ENCODE peak calls at places on chromosomes 3 and 15, in eight cellular contexts. D is amniotic stem cell; B is activated naive CD8-positive, alpha-beta T cell treated with anti-CD3 and anti-CD28 coated beads, Interleukin-2, amount 10 ng/mL, durations not matched to agents 7 days and 5 days; A is epithelial cell of esophagus; Q is mesothelial cell of epicardium; C is left cardiac atrium; G is SW480; H is activated gamma-delta T cell treated with Interleukin-2 at 50 U/mL for 16 hours. I is an unnamed sample.

GRCh38 chr3:157066335-157067071 is 93.4 kb downstream of the CCNL1 start:
- DNase-seq in Q (no peak), D (no peak), G (no peak), H (no peak), B (no peak), A (peak; percentile 48), C (no peak), I (peak; percentile 69)

GRCh38 chr3:42473083-42473932 is 29.1 kb upstream of the VIPR1 start:
- DNase-seq in B (no peak), D (no peak), C (peak; percentile 61), G (no peak), H (no peak), Q (no peak), A (peak; percentile 29), I (peak; percentile 21)

GRCh38 chr15:51094606-51095569 is at the start of gene TNFAIP8L3:
- DNase-seq in Q (no peak), H (no peak), G (no peak), B (peak; percentile 44), C (peak; percentile 71), A (peak; percentile 45), D (no peak), I (no peak)

GRCh38 chr15:69782809-69783208 is 314.9 kb downstream of the TLE3 start:
- DNase-seq in Q (no peak), B (no peak), D (no peak), A (no peak), C (no peak), H (peak; percentile 36), G (peak; percentile 99), I (no peak)

GRCh38 chr15:43105778-43106485 is at the start of gene UBR1:
- DNase-seq in A (peak; percentile 85), D (peak; percentile 83), C (peak; percentile 95), H (peak; percentile 83), B (peak; percentile 87), G (peak; percentile 82), Q (peak; percentile 71), I (peak; percentile 93)

GRCh38 chr15:90039996-90040395 is 38.9 kb downstream of the ZNF710 start:
- DNase-seq in H (no peak), A (no peak), C (peak; percentile 24), G (no peak), B (no peak), D (no peak), Q (no peak), I (no peak)

GRCh38 chr3:127264292-127264691 is 23.6 kb downstream of the PRR20G start:
- DNase-seq in B (no peak), C (no peak), Q (no peak), A (peak; percentile 32), G (no peak), D (no peak), H (no peak), I (peak; percentile 34)

GRCh38 chr15:91921188-91921820 is 67.8 kb downstream of the SLCO3A1 start:
- DNase-seq in B (no peak), C (no peak), A (peak; percentile 45), H (no peak), D (no peak), Q (no peak), G (no peak), I (peak; percentile 78)

GRCh38 chr3:71064976-71065763 is 518.4 kb downstream of the FOXP1 start:
- DNase-seq in H (peak; percentile 46), A (no peak), Q (no peak), C (peak; percentile 67), D (no peak), G (no peak), B (no peak), I (peak; percentile 64)

GRCh38 chr3:50227390-50228183 is 8.4 kb upstream of the GNAI2 start:
- DNase-seq in G (peak; percentile 92), A (peak; percentile 94), C (peak; percentile 93), H (peak; percentile 89), D (peak; percentile 70), B (peak; percentile 97), Q (peak; percentile 86), I (peak; percentile 97)

GRCh38 chr3:72482589-72483249 is 365.5 kb downstream of the SHQ1 start:
- DNase-seq in G (peak; percentile 66), D (no peak), C (peak; percentile 81), H (peak; percentile 44), B (peak; percentile 49), A (peak; percentile 70), Q (no peak), I (peak; percentile 88)

GRCh38 chr15:89171136-89172072 is 50.0 kb downstream of the RLBP1 start:
- DNase-seq in B (no peak), H (peak; percentile 18), Q (no peak), D (no peak), A (peak; percentile 66), C (no peak), G (peak; percentile 31), I (peak; percentile 60)

GRCh38 chr3:128863560-128863959 is 15.9 kb upstream of the ACAD9 start:
- DNase-seq in H (no peak), A (no peak), B (no peak), D (no peak), C (no peak), G (no peak), Q (no peak), I (no peak)

GRCh38 chr15:69398541-69398940 is 15.6 kb upstream of the KIF23 start:
- DNase-seq in C (no peak), Q (no peak), D (peak; percentile 11), G (no peak), B (no peak), A (peak; percentile 58), H (no peak), I (peak; percentile 59)

GRCh38 chr15:57025264-57025939 is 107.0 kb downstream of the TCF12 start:
- DNase-seq in H (no peak), D (no peak), A (peak; percentile 77), C (no peak), G (no peak), Q (no peak), B (no peak), I (no peak)

GRCh38 chr3:69926385-69926784 is 73.1 kb upstream of the SAMMSON start:
- DNase-seq in H (no peak), B (no peak), Q (no peak), G (no peak), D (no peak), C (no peak), A (no peak), I (no peak)

GRCh38 chr15:39857132-39857531 is 62.9 kb downstream of the GPR176 start:
- DNase-seq in Q (no peak), G (no peak), C (no peak), H (no peak), D (no peak), A (no peak), B (no peak), I (no peak)

GRCh38 chr15:31306426-31307269 is 20.0 kb upstream of the KLF13 start:
- DNase-seq in G (peak; percentile 83), D (no peak), Q (no peak), A (peak; percentile 86), H (no peak), C (peak; percentile 58), B (no peak), I (no peak)

GRCh38 chr3:170420307-170420821 is 1.7 kb downstream of the CLDN11 start:
- DNase-seq in D (no peak), C (peak; percentile 62), A (no peak), B (no peak), H (no peak), Q (no peak), G (no peak), I (no peak)

GRCh38 chr15:53116169-53116568 is 326.0 kb upstream of the ONECUT1 start:
- DNase-seq in C (no peak), G (no peak), B (no peak), H (no peak), A (no peak), D (no peak), Q (no peak), I (no peak)

GRCh38 chr15:70866982-70867644 is 13.2 kb upstream of the LARP6 start:
- DNase-seq in Q (no peak), D (no peak), G (no peak), B (no peak), H (no peak), C (no peak), A (no peak), I (no peak)

GRCh38 chr3:149376728-149377407 is 581 bp downstream of the TM4SF1 start:
- DNase-seq in Q (no peak), C (no peak), D (no peak), G (no peak), B (no peak), A (peak; percentile 31), H (no peak), I (peak; percentile 48)

GRCh38 chr15:99143655-99144610 is 39.1 kb downstream of the SYNM start:
- DNase-seq in D (no peak), Q (no peak), B (no peak), C (peak; percentile 71), A (peak; percentile 89), H (no peak), G (no peak), I (peak; percentile 32)

GRCh38 chr15:101439920-101440319 is 49.6 kb downstream of the PCSK6 start:
- DNase-seq in G (no peak), Q (no peak), H (no peak), D (no peak), B (no peak), C (no peak), A (no peak), I (no peak)

GRCh38 chr3:174862101-174862500 is 3.0 kb downstream of the NAALADL2 start:
- DNase-seq in A (peak; percentile 84), B (no peak), H (no peak), Q (no peak), G (peak; percentile 14), D (no peak), C (no peak), I (peak; percentile 75)

GRCh38 chr15:66233487-66234415 is 19.8 kb downstream of the MEGF11 start:
- DNase-seq in H (no peak), Q (no peak), B (no peak), D (no peak), A (peak; percentile 29), G (peak; percentile 86), C (no peak), I (peak; percentile 49)

GRCh38 chr3:32577621-32578556 is 7.2 kb upstream of the DYNC1LI1 start:
- DNase-seq in Q (no peak), H (no peak), G (no peak), C (no peak), D (no peak), A (peak; percentile 29), B (no peak), I (no peak)

GRCh38 chr3:9912294-9912935 is 4.5 kb upstream of the IL17RC start:
- DNase-seq in C (no peak), H (no peak), A (peak; percentile 71), B (no peak), D (no peak), G (no peak), Q (no peak), I (peak; percentile 54)

GRCh38 chr3:27165348-27165747 is 203.8 kb downstream of the NEK10 start:
- DNase-seq in Q (no peak), C (no peak), G (no peak), D (peak; percentile 68), A (no peak), B (no peak), H (no peak), I (peak; percentile 82)

GRCh38 chr3:195839260-195840010 is 27.7 kb upstream of the MUC4 start:
- DNase-seq in C (no peak), G (no peak), A (no peak), B (no peak), D (no peak), Q (no peak), H (no peak), I (no peak)

GRCh38 chr3:7195934-7196333 is 335.0 kb downstream of the GRM7 start:
- DNase-seq in B (no peak), D (no peak), A (no peak), H (no peak), C (no peak), G (no peak), Q (no peak), I (no peak)

GRCh38 chr15:84991313-84991712 is 9.7 kb downstream of the PDE8A start:
- DNase-seq in A (no peak), B (no peak), H (no peak), C (no peak), G (no peak), D (no peak), Q (no peak), I (no peak)

GRCh38 chr15:66858423-66859207 is 156.6 kb downstream of the SMAD6 start:
- DNase-seq in D (no peak), B (no peak), A (no peak), H (no peak), G (no peak), Q (no peak), C (no peak), I (no peak)

I was measured in kidney tubule cell.